ENCODE peak calls at places on chromosome 9, in four cellular contexts. C is bronchial epithelial cell, G is ACHN, R is RPMI8226. S is an unnamed sample.

GRCh38 chr9:922731-923130 is 53.7 kb upstream of the DMRT3 start:
- DNase-seq in C (no peak), G (no peak), R (no peak), S (no peak)

GRCh38 chr9:99340281-99340680 is 118.2 kb downstream of the SEC61B start:
- DNase-seq in C (no peak), G (no peak), R (no peak), S (no peak)

GRCh38 chr9:73081979-73082657 is 69.5 kb upstream of the ANXA1 start:
- DNase-seq in C (peak; percentile 52), G (peak; percentile 53), R (peak; percentile 27), S (peak; percentile 43)

GRCh38 chr9:130997925-130998595 is 10.9 kb upstream of the LAMC3 start:
- DNase-seq in C (peak; percentile 37), G (peak; percentile 69), R (peak; percentile 86), S (peak; percentile 26)

GRCh38 chr9:133874061-133874638 is 118.0 kb downstream of the VAV2 start:
- DNase-seq in C (peak; percentile 99), G (peak; percentile 72), R (no peak), S (no peak)

GRCh38 chr9:33471361-33471760 is 2.4 kb downstream of the NOL6 start:
- DNase-seq in C (no peak), G (no peak), R (no peak), S (no peak)

GRCh38 chr9:33465596-33466564 is 7.8 kb downstream of the NOL6 start:
- DNase-seq in C (no peak), G (no peak), R (no peak), S (no peak)

GRCh38 chr9:134707031-134707680 is 65.6 kb downstream of the COL5A1 start:
- DNase-seq in C (no peak), G (no peak), R (peak; percentile 94), S (peak; percentile 90)

GRCh38 chr9:36789886-36790285 is 217.2 kb downstream of the MELK start:
- DNase-seq in C (no peak), G (no peak), R (no peak), S (no peak)

GRCh38 chr9:89999176-89999533 is 394.3 kb downstream of the GADD45G start:
- DNase-seq in C (peak; percentile 75), G (no peak), R (no peak), S (no peak)